ENCODE peak calls at places on chromosome X, in six cellular contexts. L, D, J, C, F and N are unnamed samples.
A peak's percentile ranks its signal among the peaks of the same experiment; 100 is the strongest.

GRCh38 chrX:15404712-15405111 is 20.5 kb upstream of the VEGFD start:
- DNase-seq in F (no peak), D (no peak), J (no peak), C (no peak), L (no peak), N (peak; percentile 20)

GRCh38 chrX:134026732-134027311 is 41.4 kb upstream of the GPC3 start:
- DNase-seq in L (peak; percentile 49), F (peak; percentile 4), C (no peak), D (no peak), J (peak; percentile 28), N (peak; percentile 67)

GRCh38 chrX:45518552-45518951 is 317.9 kb upstream of the DIPK2B start:
- DNase-seq in L (no peak), F (no peak), C (no peak), J (no peak), D (no peak), N (no peak)

GRCh38 chrX:154655786-154656185 is 2.4 kb upstream of the CTAG2 start:
- DNase-seq in C (no peak), L (no peak), D (no peak), J (no peak), F (no peak), N (no peak)

GRCh38 chrX:53659039-53659438 is 27.5 kb downstream of the HUWE1 start:
- DNase-seq in L (no peak), J (no peak), C (no peak), D (no peak), F (no peak), N (no peak)

GRCh38 chrX:56833626-56834025 is 104.6 kb downstream of the NBDY start:
- DNase-seq in F (no peak), J (no peak), C (no peak), D (no peak), L (no peak), N (no peak)

GRCh38 chrX:105821471-105822081 is 763 bp upstream of the NRK start:
- DNase-seq in L (peak; percentile 61), C (no peak), D (no peak), J (no peak), F (no peak), N (no peak)

GRCh38 chrX:118603981-118604380 is 108.4 kb downstream of the DOCK11 start:
- DNase-seq in L (peak; percentile 49), F (peak; percentile 26), C (peak; percentile 51), D (no peak), J (peak; percentile 22), N (peak; percentile 33)

GRCh38 chrX:152072236-152072635 is 66.1 kb downstream of the MAGEA10 start:
- DNase-seq in C (no peak), D (no peak), F (peak; percentile 44), L (no peak), J (no peak), N (no peak)

GRCh38 chrX:43592597-43592996 is 63.5 kb upstream of the MAOA start:
- DNase-seq in L (no peak), D (no peak), J (no peak), F (no peak), C (no peak), N (no peak)

GRCh38 chrX:63764946-63765345 is 20.1 kb downstream of the ARHGEF9 start:
- DNase-seq in J (no peak), F (no peak), C (no peak), D (no peak), L (no peak), N (no peak)

GRCh38 chrX:121121021-121121420 is 73.6 kb downstream of the GLUD2 start:
- DNase-seq in J (no peak), C (no peak), D (no peak), F (no peak), L (no peak), N (no peak)

GRCh38 chrX:74467656-74468055 is 46.4 kb downstream of the SLC16A2 start:
- DNase-seq in L (no peak), J (no peak), D (no peak), F (no peak), C (no peak), N (no peak)

GRCh38 chrX:40090050-40090804 is 7.5 kb downstream of the BCOR start:
- DNase-seq in F (no peak), J (no peak), C (no peak), L (peak; percentile 40), D (no peak), N (no peak)

GRCh38 chrX:87517571-87518141 is at the start of gene KLHL4:
- DNase-seq in C (no peak), F (no peak), J (no peak), L (peak; percentile 62), D (no peak), N (no peak)

GRCh38 chrX:139930923-139931645 is 1.8 kb downstream of the ATP11C start:
- DNase-seq in F (no peak), D (peak; percentile 52), C (no peak), L (peak; percentile 67), J (peak; percentile 33), N (peak; percentile 34)

GRCh38 chrX:2351321-2351720 is 149.5 kb downstream of the DHRSX start:
- DNase-seq in L (no peak), F (peak; percentile 51), C (no peak), D (no peak), J (no peak), N (no peak)

GRCh38 chrX:22389544-22390243 is 117.0 kb downstream of the CBLL2 start:
- DNase-seq in D (no peak), C (peak; percentile 36), L (no peak), J (no peak), F (peak; percentile 43), N (no peak)

GRCh38 chrX:30283456-30284200 is 25.6 kb downstream of the NR0B1 start:
- DNase-seq in C (no peak), J (no peak), L (no peak), D (no peak), F (peak; percentile 81), N (no peak)

GRCh38 chrX:17187301-17187836 is 187.6 kb upstream of the NHS start:
- DNase-seq in C (no peak), L (peak; percentile 28), F (no peak), D (no peak), J (no peak), N (no peak)